ENCODE peak calls at places on chromosomes 16 and 17, in seven cellular contexts. M is Peyer's patch; F is tibial nerve; R is CD8-positive, alpha-beta T cell; K is lung; T is fibroblast of lung; C is endodermal cell. N is an unnamed sample.

GRCh38 chr17:51298508-51299371 is 38.4 kb downstream of the UTP18 start:
- DNase-seq in R (no peak), M (no peak), F (no peak), K (no peak), T (peak; percentile 32), C (peak; percentile 66), N (no peak)

GRCh38 chr16:21611178-21611545 is 11.8 kb downstream of the METTL9 start:
- DNase-seq in C (no peak), R (no peak), K (no peak), F (no peak), M (no peak), T (no peak), N (no peak)

GRCh38 chr17:17077101-17077500 is 34.8 kb downstream of the MPRIP start:
- DNase-seq in R (no peak), C (no peak), T (no peak), F (no peak), M (no peak), K (no peak), N (no peak)

GRCh38 chr17:78937561-78937960 is 12.4 kb upstream of the TIMP2 start:
- DNase-seq in K (no peak), F (no peak), T (no peak), R (no peak), M (no peak), C (no peak), N (no peak)

GRCh38 chr17:42311240-42312034 is 23.1 kb downstream of the STAT5A start:
- DNase-seq in T (peak; percentile 72), C (no peak), K (peak; percentile 88), R (no peak), F (peak; percentile 91), M (peak; percentile 60), N (peak; percentile 90)

GRCh38 chr17:56681561-56682266 is 88.2 kb downstream of the NOG start:
- DNase-seq in T (peak; percentile 99), M (no peak), C (no peak), K (no peak), F (no peak), R (no peak), N (no peak)

GRCh38 chr16:4733747-4734062 is 366 bp downstream of the ANKS3 start:
- DNase-seq in T (peak; percentile 6), C (no peak), K (no peak), R (peak; percentile 34), M (peak; percentile 23), F (no peak), N (no peak)

GRCh38 chr17:31492880-31493655 is 101.6 kb downstream of the RAB11FIP4 start:
- DNase-seq in K (peak; percentile 66), C (no peak), T (peak; percentile 25), M (peak; percentile 93), F (peak; percentile 38), R (peak; percentile 67), N (no peak)

GRCh38 chr16:3674513-3675295 is 20.2 kb downstream of the DNASE1 start:
- DNase-seq in K (no peak), C (peak; percentile 68), T (no peak), R (no peak), F (no peak), M (no peak), N (no peak)

GRCh38 chr17:1588781-1589585 is 26.4 kb upstream of the PITPNA start:
- DNase-seq in F (no peak), C (peak; percentile 75), T (no peak), M (no peak), R (no peak), K (no peak), N (no peak)

GRCh38 chr17:32264140-32264799 is 1.4 kb upstream of the RHBDL3 start:
- DNase-seq in M (no peak), F (no peak), T (no peak), C (peak; percentile 85), K (no peak), R (no peak), N (no peak)

GRCh38 chr17:62966426-62967110 is 533 bp downstream of the TANC2 start:
- DNase-seq in T (peak; percentile 23), K (peak; percentile 69), F (peak; percentile 19), M (peak; percentile 26), R (peak; percentile 70), C (peak; percentile 89), N (no peak)

GRCh38 chr17:73952498-73953205 is 250.8 kb upstream of the RPL38 start:
- DNase-seq in T (no peak), K (no peak), M (no peak), F (no peak), R (peak; percentile 49), C (peak; percentile 90), N (peak; percentile 65)

GRCh38 chr17:81314410-81315169 is 19.5 kb upstream of the SLC38A10 start:
- DNase-seq in M (no peak), C (no peak), T (no peak), F (no peak), R (no peak), K (no peak), N (no peak)

GRCh38 chr17:66682293-66682692 is 152.6 kb upstream of the CACNG5 start:
- DNase-seq in T (no peak), F (no peak), M (no peak), K (no peak), C (peak; percentile 49), R (no peak), N (no peak)

GRCh38 chr16:89798832-89799370 is 17.5 kb downstream of the FANCA start:
- DNase-seq in K (no peak), F (no peak), R (no peak), M (no peak), C (no peak), T (no peak), N (no peak)

GRCh38 chr16:15752717-15753488 is 102.9 kb downstream of the NDE1 start:
- DNase-seq in T (no peak), M (no peak), R (no peak), K (no peak), C (no peak), F (no peak), N (no peak)

GRCh38 chr17:39235555-39236221 is 9.9 kb upstream of the STAC2 start:
- DNase-seq in F (no peak), C (peak; percentile 94), M (no peak), K (no peak), R (peak; percentile 53), T (peak; percentile 51), N (no peak)

GRCh38 chr17:1998426-1998784 is 26.7 kb downstream of the RTN4RL1 start:
- DNase-seq in C (peak; percentile 79), M (no peak), R (no peak), T (no peak), F (no peak), K (no peak), N (no peak)

GRCh38 chr17:54172654-54173316 is 350.1 kb downstream of the KIF2B start:
- DNase-seq in C (peak; percentile 78), F (no peak), T (no peak), M (no peak), K (no peak), R (no peak), N (no peak)

GRCh38 chr16:51461255-51461654 is 310.2 kb upstream of the SALL1 start:
- DNase-seq in M (no peak), C (no peak), R (no peak), K (no peak), T (no peak), F (no peak), N (no peak)

GRCh38 chr17:39677581-39678339 is 9.5 kb downstream of the PNMT start:
- DNase-seq in K (no peak), T (no peak), F (no peak), R (no peak), M (no peak), C (no peak), N (peak; percentile 94)

GRCh38 chr17:29195465-29196081 is 15.4 kb upstream of the MYO18A start:
- DNase-seq in T (no peak), K (no peak), R (no peak), C (peak; percentile 61), F (no peak), M (peak; percentile 49), N (no peak)

GRCh38 chr17:47853616-47854015 is 2.7 kb upstream of the SP6 start:
- DNase-seq in T (no peak), M (no peak), R (no peak), F (no peak), C (no peak), K (no peak), N (no peak)

GRCh38 chr16:46607529-46607928 is 13.7 kb downstream of the SHCBP1 start:
- DNase-seq in M (no peak), T (peak; percentile 54), R (no peak), C (no peak), K (no peak), F (no peak), N (no peak)

GRCh38 chr16:29820271-29820701 is at the start of gene MVP:
- DNase-seq in K (peak; percentile 77), T (peak; percentile 63), M (peak; percentile 75), F (peak; percentile 62), R (peak; percentile 37), C (no peak), N (peak; percentile 82)

GRCh38 chr17:16446338-16446983 is 31.1 kb downstream of the TRPV2 start:
- DNase-seq in M (no peak), F (no peak), R (no peak), C (peak; percentile 84), T (no peak), K (no peak), N (no peak)

GRCh38 chr16:65888201-65888600 is 478.3 kb upstream of the CDH5 start:
- DNase-seq in M (no peak), F (no peak), K (no peak), R (no peak), T (peak; percentile 59), C (no peak), N (no peak)
- H3K4me3 ChIP-seq in M (no peak overlapping the region), F (no peak overlapping the region), K (no peak overlapping the region), R (no peak overlapping the region), T (no peak overlapping the region), C (no peak overlapping the region), N (no peak overlapping the region)

GRCh38 chr17:10349403-10349802 is 23.4 kb downstream of the MYH13 start:
- DNase-seq in R (no peak), C (peak; percentile 84), K (no peak), T (no peak), M (no peak), F (no peak), N (no peak)
- TF ChIP-seq CTCF in R (no peak), C (peak; percentile 67), K (no peak), T (no peak), M (peak; percentile 14), F (no peak), N (no peak)

DNA sequence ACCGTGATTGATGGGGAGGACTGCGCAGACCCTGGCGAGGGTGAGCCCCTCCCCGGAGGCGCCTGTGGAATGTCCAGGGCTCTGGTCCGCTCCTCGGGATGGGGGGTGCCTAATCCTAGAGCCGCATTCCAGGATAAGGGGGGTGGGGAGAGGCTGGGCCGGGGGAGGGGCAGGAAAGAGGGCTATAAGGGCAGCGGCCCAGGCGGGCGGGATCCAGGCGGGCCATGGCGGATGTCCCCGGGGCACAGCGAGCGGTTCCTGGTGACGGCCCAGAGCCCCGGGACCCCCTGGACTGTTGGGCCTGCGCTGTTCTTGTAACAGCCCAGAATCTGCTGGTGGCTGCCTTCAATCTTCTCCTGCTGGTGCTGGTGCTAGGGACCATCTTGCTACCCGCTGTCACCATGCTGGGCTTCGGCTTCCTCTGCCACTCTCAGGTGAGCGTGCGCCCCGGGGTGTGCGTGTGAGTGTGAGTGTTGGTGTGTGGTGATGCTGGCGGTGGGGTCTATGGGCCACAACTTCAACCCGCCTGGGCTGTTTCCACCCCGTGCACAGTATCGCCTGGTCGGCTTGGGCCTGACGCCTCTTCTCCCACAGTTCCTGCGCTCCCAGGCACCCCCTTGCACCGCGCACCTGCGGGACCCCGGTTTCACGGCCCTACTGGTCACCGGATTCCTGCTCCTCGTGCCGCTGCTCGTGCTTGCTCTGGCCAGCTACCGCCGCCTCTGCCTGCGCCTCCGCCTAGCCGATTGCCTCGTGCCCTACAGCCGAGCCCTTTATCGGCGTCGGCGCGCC is at the start of gene TMEM88:
- DNase-seq in T (no peak), C (peak; percentile 91), F (no peak), R (peak; percentile 36), M (no peak), K (no peak), N (peak; percentile 76)
- H3K27ac ChIP-seq in T (peak within 1 kb of the TSS; percentile 92), C (peak within 1 kb of the TSS; percentile 96), F (peak within 1 kb of the TSS; percentile 96), R (no peak within 1 kb of the TSS), M (peak within 1 kb of the TSS; percentile 92), K (peak within 1 kb of the TSS; percentile 69), N (peak within 1 kb of the TSS; percentile 81)

GRCh38 chr17:44315760-44316731 is 7.6 kb downstream of the RUNDC3A start:
- DNase-seq in F (no peak), K (no peak), C (peak; percentile 99), R (no peak), T (no peak), M (no peak), N (no peak)
- H3K4me3 ChIP-seq in F (no peak overlapping the region), K (no peak overlapping the region), C (peak overlapping the region; percentile 76), R (peak overlapping the region; percentile 30), T (no peak overlapping the region), M (no peak overlapping the region), N (peak overlapping the region; percentile 58)

N was measured in coronary artery.